ENCODE peak calls at places on chromosomes 1 and 21, in eight cellular contexts. A, N, B, D, H, R, S and T are unnamed samples.

GRCh38 chr21:37071561-37072238 is 1.2 kb downstream of the PIGP start:
- DNase-seq in H (peak), A (no peak), S (peak), B (peak), N (peak), D (peak), R (peak), T (peak)

GRCh38 chr21:45532826-45533730 is 9.2 kb downstream of the SLC19A1 start:
- DNase-seq in R (peak), D (peak), B (no peak), N (no peak), A (peak), H (no peak), S (peak), T (peak)

GRCh38 chr1:54944610-54945392 is 35.6 kb upstream of the TMEM61 start:
- DNase-seq in S (peak), R (peak), A (peak), H (peak), N (peak), D (peak), B (peak), T (peak)

GRCh38 chr21:42850866-42851391 is 28.4 kb downstream of the WDR4 start:
- DNase-seq in D (no peak), H (no peak), B (no peak), A (peak), N (peak), R (no peak), S (no peak), T (no peak)

GRCh38 chr1:60942896-60943633 is 139.3 kb upstream of the NFIA start:
- DNase-seq in D (no peak), A (no peak), B (no peak), R (no peak), S (no peak), H (no peak), N (no peak), T (no peak)

GRCh38 chr1:234582186-234582585 is 27.8 kb downstream of the IRF2BP2 start:
- DNase-seq in N (no peak), H (no peak), S (no peak), B (no peak), D (no peak), R (no peak), A (no peak), T (no peak)

GRCh38 chr1:201125019-201125418 is 2.0 kb downstream of the ASCL5 start:
- DNase-seq in N (no peak), S (no peak), B (no peak), D (no peak), H (no peak), A (no peak), R (no peak), T (no peak)

GRCh38 chr1:184563308-184563707 is 176.5 kb downstream of the C1orf21 start:
- DNase-seq in H (no peak), D (no peak), N (peak), B (no peak), S (no peak), R (no peak), A (no peak), T (no peak)

GRCh38 chr1:154607084-154607747 is 770 bp downstream of the ADAR start:
- DNase-seq in A (peak), D (no peak), B (no peak), H (peak), N (no peak), S (peak), R (peak), T (no peak)

GRCh38 chr1:221742555-221743415 is 896 bp upstream of the DUSP10 start:
- DNase-seq in A (peak), R (peak), N (peak), D (peak), B (peak), H (peak), S (peak), T (peak)

GRCh38 chr1:19068639-19069276 is 112.3 kb upstream of the IFFO2 start:
- DNase-seq in R (no peak), S (no peak), N (peak), A (no peak), B (no peak), D (no peak), H (no peak), T (no peak)

GRCh38 chr1:168032048-168032447 is 95.2 kb upstream of the MPC2 start:
- DNase-seq in B (no peak), H (no peak), N (no peak), S (no peak), R (no peak), A (no peak), D (no peak), T (no peak)

GRCh38 chr1:61412601-61413000 is 312.3 kb downstream of the TM2D1 start:
- DNase-seq in S (no peak), H (no peak), D (no peak), R (no peak), B (no peak), N (no peak), A (no peak), T (no peak)

GRCh38 chr1:171809834-171810233 is 28.4 kb downstream of the METTL13 start:
- DNase-seq in D (no peak), A (no peak), H (no peak), B (no peak), R (no peak), S (no peak), N (no peak), T (no peak)

GRCh38 chr1:3478187-3478586 is 23.7 kb downstream of the ARHGEF16 start:
- DNase-seq in S (no peak), R (no peak), D (no peak), N (no peak), A (no peak), H (no peak), B (no peak), T (no peak)

GRCh38 chr21:39611547-39612190 is 1.1 kb upstream of the B3GALT5 start:
- DNase-seq in A (no peak), B (no peak), H (no peak), R (no peak), S (no peak), D (no peak), N (no peak), T (no peak)

GRCh38 chr1:202965441-202965821 is 1.6 kb downstream of the CYB5R1 start:
- DNase-seq in D (no peak), B (no peak), R (no peak), A (no peak), N (no peak), H (no peak), S (no peak), T (no peak)

GRCh38 chr21:43866233-43866632 is 1.2 kb downstream of the AGPAT3 start:
- DNase-seq in R (peak), D (peak), N (peak), H (peak), A (peak), B (peak), S (peak), T (no peak)

GRCh38 chr1:235929216-235929615 is 62.5 kb upstream of the LYST start:
- DNase-seq in S (no peak), R (no peak), D (no peak), N (no peak), B (no peak), A (no peak), H (no peak), T (no peak)

GRCh38 chr1:12478612-12478985 is 139.4 kb downstream of the DHRS3 start:
- DNase-seq in N (no peak), B (no peak), S (peak), D (no peak), H (no peak), A (peak), R (no peak), T (no peak)

GRCh38 chr1:76147917-76148316 is 73.4 kb downstream of the ST6GALNAC3 start:
- DNase-seq in N (no peak), D (no peak), S (no peak), B (no peak), H (no peak), A (no peak), R (no peak), T (no peak)

GRCh38 chr1:220278991-220279390 is 6.7 kb upstream of the RAB3GAP2 start:
- DNase-seq in A (no peak), R (no peak), H (no peak), S (no peak), B (no peak), D (no peak), N (no peak), T (no peak)

GRCh38 chr1:246156847-246157246 is 350.2 kb downstream of the SMYD3 start:
- DNase-seq in R (no peak), B (no peak), H (no peak), D (no peak), A (no peak), N (peak), S (no peak), T (no peak)

GRCh38 chr21:29033871-29034270 is 9.4 kb downstream of the USP16 start:
- DNase-seq in H (no peak), R (no peak), B (no peak), S (no peak), A (no peak), D (no peak), N (no peak), T (no peak)

GRCh38 chr1:92084651-92085050 is 4.5 kb downstream of the BTBD8 start:
- DNase-seq in A (no peak), D (no peak), R (no peak), B (no peak), S (no peak), H (no peak), N (no peak), T (no peak)

GRCh38 chr21:46168659-46169386 is 13.4 kb upstream of the FTCD start:
- DNase-seq in A (no peak), D (peak), N (no peak), S (no peak), H (no peak), R (no peak), B (no peak), T (peak)

GRCh38 chr1:85224734-85225623 is 24.2 kb upstream of the SYDE2 start:
- DNase-seq in S (peak), D (no peak), R (peak), N (peak), B (no peak), H (peak), A (no peak), T (no peak)

GRCh38 chr21:41953249-41953830 is 478 bp downstream of the C2CD2 start:
- DNase-seq in D (no peak), B (no peak), N (peak), H (no peak), A (peak), R (no peak), S (peak), T (no peak)

GRCh38 chr1:164611754-164612642 is 53.0 kb downstream of the PBX1 start:
- DNase-seq in R (peak), H (peak), A (no peak), N (no peak), S (peak), B (peak), D (no peak), T (no peak)

GRCh38 chr21:45698493-45698947 is 55.0 kb downstream of the PCBP3 start:
- DNase-seq in A (no peak), H (no peak), N (no peak), B (no peak), S (peak), D (peak), R (no peak), T (no peak)

GRCh38 chr1:2950926-2951305 is 70.4 kb upstream of the ACTRT2 start:
- DNase-seq in D (peak), N (no peak), A (peak), R (no peak), B (no peak), S (no peak), H (no peak), T (no peak)

GRCh38 chr1:47337350-47337749 is 3.8 kb downstream of the CMPK1 start:
- DNase-seq in A (no peak), D (no peak), R (no peak), B (no peak), N (no peak), S (no peak), H (no peak), T (no peak)
- TF ChIP-seq POLR2A in A (no peak), D (no peak), R (no peak), B (no peak), N (no peak), S (no peak), H (no peak), T (no peak)

GRCh38 chr1:161359316-161359715 is 8.4 kb downstream of the CFAP126 start:
- DNase-seq in N (no peak), H (no peak), S (no peak), R (no peak), B (no peak), D (no peak), A (no peak), T (no peak)

GRCh38 chr1:161364332-161364731 is 3.3 kb downstream of the CFAP126 start:
- DNase-seq in A (no peak), H (no peak), B (no peak), D (no peak), R (no peak), N (no peak), S (no peak), T (no peak)

GRCh38 chr1:161367684-161368398 is at the start of gene CFAP126:
- DNase-seq in A (peak), B (peak), N (peak), H (peak), D (peak), R (peak), S (peak), T (no peak)

DNA sequence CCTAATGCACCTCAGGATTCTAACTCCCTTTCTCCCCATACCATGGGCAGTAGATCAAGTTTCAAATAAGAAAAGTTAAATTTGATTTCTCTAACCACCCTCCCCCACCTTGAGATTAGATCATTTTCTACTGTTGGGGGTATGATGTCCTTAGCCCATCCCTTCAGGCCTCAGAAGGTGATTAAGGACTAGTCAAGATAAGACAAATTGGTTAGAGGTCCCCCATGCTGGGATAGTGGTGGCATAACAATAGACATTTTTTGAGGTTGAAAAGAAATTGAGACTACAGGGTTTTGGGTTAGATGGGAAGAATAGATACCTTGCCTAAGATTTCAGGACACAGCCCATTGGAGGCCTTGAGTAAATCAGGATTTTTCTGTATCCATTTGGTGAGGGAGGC is 2.5 kb downstream of the CFAP126 start:
- DNase-seq in A (no peak), H (no peak), D (no peak), N (no peak), S (no peak), B (no peak), R (no peak), T (no peak)
- TF ChIP-seq POLR2AphosphoS5 in A (no peak), H (no peak), D (no peak), N (no peak), S (no peak), B (no peak), R (no peak), T (no peak)

GRCh38 chr1:229848762-229849677 is 218.0 kb upstream of the GALNT2 start:
- DNase-seq in A (no peak), B (no peak), S (no peak), H (no peak), D (no peak), R (no peak), N (peak), T (no peak)
- TF ChIP-seq CTCF in A (peak), B (peak), S (no peak), H (no peak), D (no peak), R (peak), N (peak), T (no peak)

DNA sequence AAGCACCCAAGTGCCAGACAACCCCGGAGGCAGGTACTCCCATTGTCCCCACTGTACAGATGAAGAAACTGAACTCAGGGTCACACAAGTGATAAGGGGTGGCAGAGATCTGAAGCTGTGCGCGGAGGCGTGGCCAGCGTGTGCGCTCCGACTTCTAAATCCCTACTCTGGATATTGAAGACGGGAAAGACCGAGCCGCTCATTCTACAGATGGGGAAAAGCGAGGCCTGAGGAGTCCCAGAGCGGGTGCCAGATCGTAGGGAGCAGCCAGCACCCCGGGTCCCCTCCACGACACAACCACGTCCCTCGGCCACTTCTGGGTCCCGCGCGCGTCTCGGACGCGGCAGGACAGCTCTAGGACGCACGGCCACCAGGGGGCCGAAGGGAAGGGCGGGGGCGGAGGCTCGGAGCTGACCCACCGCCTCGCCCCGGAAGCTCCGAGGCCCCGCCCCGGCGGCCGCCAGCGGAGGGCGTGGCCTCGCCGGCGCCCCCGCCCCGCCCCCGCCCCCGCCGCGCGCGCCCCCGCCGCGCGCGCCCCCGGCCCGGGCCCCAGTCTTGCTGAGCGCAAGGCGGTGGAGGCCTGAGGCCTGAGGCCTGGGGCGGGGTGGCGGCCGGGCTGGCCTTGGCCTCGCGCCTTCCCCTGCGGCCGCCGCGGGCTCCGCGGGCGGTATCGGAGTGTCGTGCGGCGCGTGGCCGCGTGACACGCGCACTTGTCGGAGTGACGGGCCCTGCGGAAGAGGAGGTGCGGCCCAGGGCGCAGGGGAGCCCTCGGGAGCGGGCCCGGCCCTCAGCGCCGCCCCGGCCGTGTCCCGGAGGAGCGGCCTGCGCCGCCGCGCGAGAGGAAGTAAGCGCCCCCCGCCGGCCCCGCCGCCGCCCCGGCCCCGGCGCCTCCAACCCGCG is at the start of gene H6PD:
- DNase-seq in A (peak), H (peak), S (peak), N (peak), B (peak), D (peak), R (peak), T (peak)
- TF ChIP-seq POLR2A in A (peak), H (peak), S (peak), N (peak), B (peak), D (no peak), R (peak), T (no peak)

GRCh38 chr1:37171651-37172050 is 137.3 kb upstream of the GRIK3 start:
- DNase-seq in B (no peak), S (no peak), A (no peak), D (no peak), R (no peak), H (no peak), N (no peak), T (no peak)
- TF ChIP-seq POLR2AphosphoS5 in B (no peak), S (no peak), A (no peak), D (no peak), R (no peak), H (no peak), N (no peak), T (no peak)

DNA sequence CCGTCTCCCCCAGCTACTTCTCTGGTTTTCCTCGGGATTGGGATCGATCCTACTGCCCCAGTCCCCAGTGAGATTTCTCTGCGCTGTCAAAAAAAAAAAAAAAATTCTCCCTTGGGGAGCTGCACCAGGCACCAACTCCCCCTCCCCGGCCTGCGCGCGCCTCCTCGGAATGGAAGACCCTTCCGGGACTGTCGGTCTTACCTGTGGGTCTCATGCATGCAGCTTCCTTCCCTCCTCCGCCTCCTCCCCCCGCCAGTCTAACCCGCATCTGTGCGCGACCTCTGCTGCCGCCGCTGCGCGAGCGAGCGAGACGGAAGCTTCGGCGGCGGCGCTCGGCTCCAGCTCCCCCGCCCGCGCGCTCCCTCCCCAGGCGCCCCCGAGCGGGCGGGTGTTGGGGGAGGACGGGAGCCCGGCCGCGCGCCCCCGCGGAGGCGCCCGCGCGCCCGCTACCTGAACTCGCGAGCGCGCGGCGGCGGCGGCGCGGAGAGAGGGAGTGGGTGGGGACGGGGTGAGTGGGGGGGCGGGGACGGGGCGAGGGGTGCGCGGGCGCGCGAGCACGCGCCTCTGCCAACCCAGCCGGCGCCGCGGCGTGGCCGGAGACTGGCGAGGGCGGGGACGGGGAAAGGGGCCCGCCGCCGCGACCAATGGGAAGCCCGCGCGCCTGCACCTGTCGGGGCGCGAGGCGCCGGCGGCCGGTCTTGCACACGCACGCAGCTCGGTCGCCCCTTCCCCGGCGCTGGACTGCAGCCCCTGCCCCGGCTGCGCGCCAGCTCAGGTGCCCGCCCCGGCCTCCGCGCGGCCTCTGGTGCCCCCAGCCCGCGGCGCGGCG is at the start of gene SUSD4:
- DNase-seq in A (peak), H (peak), D (no peak), R (peak), N (peak), B (peak), S (peak), T (no peak)
- TF ChIP-seq CTCF in A (no peak), H (no peak), D (no peak), R (no peak), N (peak), B (no peak), S (no peak), T (no peak)